ENCODE peak calls at places on chromosomes 1 and 21, in eight cellular contexts. E, N, A, B, J, G, D and Y are unnamed samples.

GRCh38 chr1:223214272-223214807 is 71.3 kb upstream of the TLR5 start:
- DNase-seq in E (no peak), N (no peak), A (no peak), B (no peak), J (no peak), G (no peak), D (no peak), Y (no peak)

GRCh38 chr1:26922201-26922729 is 722 bp downstream of the NUDC start:
- DNase-seq in E (no peak), N (no peak), A (no peak), B (no peak), J (no peak), G (peak), D (no peak), Y (no peak)

GRCh38 chr1:24384251-24385090 is 29.1 kb downstream of the STPG1 start:
- DNase-seq in E (peak), N (no peak), A (no peak), B (no peak), J (no peak), G (peak), D (peak), Y (no peak)

GRCh38 chr1:30452925-30453324 is 270.5 kb downstream of the MATN1 start:
- DNase-seq in E (no peak), N (no peak), A (no peak), B (no peak), J (no peak), G (no peak), D (peak), Y (no peak)

GRCh38 chr21:25584833-25585232 is 22.4 kb downstream of the MRPL39 start:
- DNase-seq in E (no peak), N (no peak), A (no peak), B (no peak), J (no peak), G (no peak), D (no peak), Y (no peak)

GRCh38 chr21:44013380-44014088 is 1.4 kb downstream of the TRAPPC10 start:
- DNase-seq in E (peak), N (no peak), A (no peak), B (no peak), J (no peak), G (peak), D (peak), Y (no peak)

GRCh38 chr1:227709451-227709850 is 25.7 kb downstream of the JMJD4 start:
- DNase-seq in E (no peak), N (no peak), A (no peak), B (no peak), J (no peak), G (no peak), D (no peak), Y (no peak)

GRCh38 chr21:35414511-35415139 is 365.5 kb upstream of the RUNX1 start:
- DNase-seq in E (no peak), N (no peak), A (no peak), B (no peak), J (no peak), G (peak), D (no peak), Y (no peak)

GRCh38 chr1:208917281-208917680 is 666.2 kb upstream of the CAMK1G start:
- DNase-seq in E (no peak), N (no peak), A (no peak), B (no peak), J (no peak), G (no peak), D (no peak), Y (no peak)

GRCh38 chr1:39132505-39133339 is 71.8 kb upstream of the MACF1 start:
- DNase-seq in E (no peak), N (no peak), A (peak), B (peak), J (no peak), G (peak), D (peak), Y (no peak)

GRCh38 chr1:243268751-243269460 is 13.1 kb downstream of the SDCCAG8 start:
- DNase-seq in E (no peak), N (no peak), A (no peak), B (no peak), J (no peak), G (peak), D (no peak), Y (peak)

DNA sequence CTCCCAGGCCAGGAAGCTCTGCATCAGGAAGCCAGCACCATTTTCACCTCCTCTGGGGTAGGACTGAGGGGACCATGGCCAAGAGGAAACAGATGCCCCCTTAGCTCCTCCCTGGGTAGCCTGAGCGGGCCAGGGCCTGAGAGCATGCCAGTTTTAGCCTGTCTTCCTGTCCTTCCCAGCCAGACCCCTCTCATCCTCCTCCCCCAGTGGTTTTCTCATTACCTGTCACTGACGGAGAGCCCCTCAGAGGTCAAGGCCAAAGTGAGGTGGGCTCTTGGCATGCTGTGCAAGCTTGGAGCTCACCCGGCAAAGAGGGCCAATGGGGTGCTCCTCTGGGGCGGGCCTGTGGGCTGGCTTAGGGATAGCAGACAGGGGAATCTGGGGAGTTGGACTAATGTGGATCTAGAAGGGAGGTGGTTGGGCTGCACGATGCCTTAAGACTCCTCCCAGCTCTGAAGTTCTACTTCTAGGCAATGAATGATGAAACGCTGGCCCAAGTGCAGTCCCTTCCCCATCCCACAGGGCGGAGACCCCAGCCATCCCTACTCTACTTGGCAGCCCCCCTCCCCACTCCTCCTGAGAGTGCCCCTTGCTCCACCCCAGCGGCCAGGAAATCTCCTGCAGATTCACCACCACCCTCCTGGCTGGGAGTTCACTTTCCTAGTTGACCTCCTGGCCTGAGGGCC is 9.5 kb upstream of the LMNA start:
- DNase-seq in E (no peak), N (no peak), A (no peak), B (no peak), J (no peak), G (peak), D (peak), Y (peak)
- H3K4me3 ChIP-seq in E (no peak), N (no peak), A (no peak), B (peak), J (peak), G (no peak), D (no peak), Y (peak)

GRCh38 chr1:160261526-160261877 is 847 bp downstream of the DCAF8 start:
- DNase-seq in E (peak), N (peak), A (no peak), B (no peak), J (no peak), G (peak), D (peak), Y (no peak)

GRCh38 chr1:160260436-160261382 is 1.6 kb downstream of the DCAF8 start:
- DNase-seq in E (no peak), N (peak), A (no peak), B (no peak), J (peak), G (peak), D (no peak), Y (no peak)

GRCh38 chr1:160258177-160258798 is 4.1 kb downstream of the DCAF8 start:
- DNase-seq in E (no peak), N (no peak), A (no peak), B (no peak), J (no peak), G (no peak), D (no peak), Y (no peak)

GRCh38 chr1:160264795-160265307 is 2.5 kb upstream of the DCAF8 start:
- DNase-seq in E (no peak), N (no peak), A (no peak), B (no peak), J (no peak), G (no peak), D (no peak), Y (no peak)

GRCh38 chr1:160261878-160262794 is at the start of gene DCAF8:
- DNase-seq in E (peak), N (peak), A (peak), B (peak), J (peak), G (peak), D (peak), Y (peak)
- TF ChIP-seq CTCF in E (no peak), N (no peak), A (no peak), B (no peak), J (no peak), G (peak), D (no peak), Y (no peak)

DNA sequence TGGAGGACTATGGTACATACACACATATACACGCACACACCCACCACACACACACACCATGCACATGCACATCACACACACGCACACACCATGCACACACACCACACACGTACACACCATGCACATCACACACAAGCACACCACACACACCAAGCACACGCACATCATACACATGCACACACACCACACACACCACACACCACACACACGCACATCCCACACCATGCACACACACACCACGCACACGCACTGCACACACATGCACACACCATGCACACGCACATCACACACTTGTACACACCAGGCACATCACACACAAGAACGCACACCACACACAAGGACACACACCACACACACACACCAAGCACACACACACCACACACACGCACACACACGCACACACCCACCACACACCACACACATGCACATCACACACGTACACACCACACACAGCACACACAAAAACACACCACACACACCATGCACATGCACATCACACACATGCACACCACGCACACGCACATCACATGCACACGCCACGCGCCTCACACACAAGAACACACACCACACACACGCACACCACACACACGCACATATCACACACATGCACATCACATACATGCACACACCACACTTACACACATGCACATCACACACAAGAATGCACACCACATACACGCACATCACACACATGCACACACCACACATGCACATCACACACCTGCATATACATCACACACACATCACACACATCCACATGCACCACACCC is 9.2 kb downstream of the PDE9A start:
- DNase-seq in E (no peak), N (no peak), A (no peak), B (no peak), J (no peak), G (no peak), D (no peak), Y (no peak)
- H3K4me3 ChIP-seq in E (no peak), N (no peak), A (no peak), B (no peak), J (no peak), G (no peak), D (no peak), Y (no peak)

GRCh38 chr1:56978819-56979218 is 13.0 kb upstream of the C8B start:
- DNase-seq in E (no peak), N (no peak), A (no peak), B (no peak), J (no peak), G (no peak), D (no peak), Y (no peak)

GRCh38 chr1:56972971-56973370 is 7.2 kb upstream of the C8B start:
- DNase-seq in E (no peak), N (no peak), A (no peak), B (no peak), J (no peak), G (no peak), D (no peak), Y (no peak)

GRCh38 chr1:56973898-56974752 is 8.3 kb upstream of the C8B start:
- DNase-seq in E (peak), N (no peak), A (no peak), B (no peak), J (no peak), G (no peak), D (no peak), Y (no peak)

GRCh38 chr1:56975446-56975845 is 9.6 kb upstream of the C8B start:
- DNase-seq in E (no peak), N (no peak), A (no peak), B (no peak), J (no peak), G (no peak), D (no peak), Y (no peak)

DNA sequence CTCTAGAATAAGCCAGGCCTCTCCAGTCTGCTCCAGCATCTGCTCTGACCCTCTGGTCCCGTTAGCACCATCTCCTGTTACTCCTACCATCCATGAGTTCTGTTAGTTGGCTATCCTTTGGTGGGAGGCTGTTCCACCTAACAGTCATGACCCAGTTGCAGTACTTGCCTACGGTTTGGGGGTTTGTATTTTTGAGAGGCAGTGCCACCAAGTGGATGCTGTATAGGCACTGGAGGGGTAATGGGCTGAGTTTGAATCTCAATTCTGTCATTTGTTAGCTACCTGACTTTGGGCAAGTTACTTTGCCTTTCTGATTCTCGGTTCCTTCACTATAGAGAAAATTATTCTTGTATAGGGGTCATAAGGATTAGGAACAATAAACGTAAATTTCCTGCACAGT is 12.1 kb upstream of the C8B start:
- DNase-seq in E (no peak), N (no peak), A (no peak), B (no peak), J (no peak), G (no peak), D (no peak), Y (no peak)
- TF ChIP-seq CTCF in E (no peak), N (no peak), A (no peak), B (no peak), J (peak), G (no peak), D (no peak), Y (no peak)